ENCODE peak calls at places on chromosomes 7 and 10, in seven cellular contexts. One of them, this sample, is unnamed.

GRCh38 chr7:92768501-92769360 is 67.6 kb downstream of the CDK6 start:
- DNase-seq in neural crest cell: no peak
- DNase-seq in cardiac muscle cell: no peak
- DNase-seq in MCF 10A: peak; percentile 44
- DNase-seq in activated CD8-positive, alpha-beta T cell treated with anti-CD3 and anti-CD28 coated beads for 36 hours: peak; percentile 65
- DNase-seq in ovary: no peak
- DNase-seq in adrenal gland: peak; percentile 69
- DNase-seq in this sample: no peak

GRCh38 chr10:112421731-112422130 is 25.0 kb downstream of the ZDHHC6 start:
- DNase-seq in cardiac muscle cell: no peak
- DNase-seq in adrenal gland: no peak
- DNase-seq in neural crest cell: no peak
- DNase-seq in activated CD8-positive, alpha-beta T cell treated with anti-CD3 and anti-CD28 coated beads for 36 hours: no peak
- DNase-seq in ovary: no peak
- DNase-seq in MCF 10A: no peak
- DNase-seq in this sample: no peak

GRCh38 chr7:107327986-107328569 is 141.8 kb upstream of the GPR22 start:
- DNase-seq in neural crest cell: no peak
- DNase-seq in activated CD8-positive, alpha-beta T cell treated with anti-CD3 and anti-CD28 coated beads for 36 hours: no peak
- DNase-seq in adrenal gland: no peak
- DNase-seq in ovary: no peak
- DNase-seq in cardiac muscle cell: no peak
- DNase-seq in MCF 10A: peak; percentile 40
- DNase-seq in this sample: no peak

GRCh38 chr10:113423877-113424276 is 129.0 kb upstream of the HABP2 start:
- DNase-seq in adrenal gland: no peak
- DNase-seq in cardiac muscle cell: no peak
- DNase-seq in ovary: no peak
- DNase-seq in neural crest cell: no peak
- DNase-seq in MCF 10A: no peak
- DNase-seq in activated CD8-positive, alpha-beta T cell treated with anti-CD3 and anti-CD28 coated beads for 36 hours: no peak
- DNase-seq in this sample: no peak

GRCh38 chr7:36746347-36746746 is 22.1 kb upstream of the AOAH start:
- DNase-seq in cardiac muscle cell: peak; percentile 96
- DNase-seq in neural crest cell: no peak
- DNase-seq in activated CD8-positive, alpha-beta T cell treated with anti-CD3 and anti-CD28 coated beads for 36 hours: no peak
- DNase-seq in adrenal gland: no peak
- DNase-seq in MCF 10A: no peak
- DNase-seq in ovary: no peak
- DNase-seq in this sample: no peak

GRCh38 chr7:157637216-157637954 is 300.6 kb downstream of the DNAJB6 start:
- DNase-seq in adrenal gland: no peak
- DNase-seq in neural crest cell: no peak
- DNase-seq in cardiac muscle cell: no peak
- DNase-seq in ovary: no peak
- DNase-seq in MCF 10A: no peak
- DNase-seq in activated CD8-positive, alpha-beta T cell treated with anti-CD3 and anti-CD28 coated beads for 36 hours: no peak
- DNase-seq in this sample: no peak

GRCh38 chr10:1102392-1102791 is 46.2 kb downstream of the WDR37 start:
- DNase-seq in neural crest cell: no peak
- DNase-seq in cardiac muscle cell: no peak
- DNase-seq in ovary: no peak
- DNase-seq in activated CD8-positive, alpha-beta T cell treated with anti-CD3 and anti-CD28 coated beads for 36 hours: peak; percentile 76
- DNase-seq in MCF 10A: no peak
- DNase-seq in adrenal gland: peak; percentile 50
- DNase-seq in this sample: no peak

GRCh38 chr7:33596694-33597093 is 308.6 kb upstream of the BMPER start:
- DNase-seq in MCF 10A: no peak
- DNase-seq in ovary: no peak
- DNase-seq in activated CD8-positive, alpha-beta T cell treated with anti-CD3 and anti-CD28 coated beads for 36 hours: no peak
- DNase-seq in adrenal gland: no peak
- DNase-seq in cardiac muscle cell: peak; percentile 40
- DNase-seq in neural crest cell: no peak
- DNase-seq in this sample: no peak

GRCh38 chr10:17228081-17229015 is at the start of gene VIM:
- DNase-seq in MCF 10A: peak; percentile 97
- DNase-seq in activated CD8-positive, alpha-beta T cell treated with anti-CD3 and anti-CD28 coated beads for 36 hours: peak; percentile 95
- DNase-seq in ovary: peak; percentile 90
- DNase-seq in adrenal gland: peak; percentile 93
- DNase-seq in cardiac muscle cell: peak; percentile 96
- DNase-seq in neural crest cell: peak; percentile 71
- DNase-seq in this sample: peak; percentile 83

GRCh38 chr10:3467052-3467906 is 294.7 kb upstream of the PITRM1 start:
- DNase-seq in adrenal gland: peak; percentile 80
- DNase-seq in neural crest cell: no peak
- DNase-seq in ovary: peak; percentile 59
- DNase-seq in cardiac muscle cell: peak; percentile 97
- DNase-seq in activated CD8-positive, alpha-beta T cell treated with anti-CD3 and anti-CD28 coated beads for 36 hours: no peak
- DNase-seq in MCF 10A: peak; percentile 97
- DNase-seq in this sample: no peak

GRCh38 chr10:114429581-114430335 is 25.5 kb upstream of the AFAP1L2 start:
- DNase-seq in MCF 10A: no peak
- DNase-seq in cardiac muscle cell: no peak
- DNase-seq in activated CD8-positive, alpha-beta T cell treated with anti-CD3 and anti-CD28 coated beads for 36 hours: no peak
- DNase-seq in ovary: no peak
- DNase-seq in adrenal gland: no peak
- DNase-seq in neural crest cell: no peak
- DNase-seq in this sample: no peak

GRCh38 chr7:18064242-18064838 is 36.7 kb upstream of the PRPS1L1 start:
- DNase-seq in cardiac muscle cell: peak; percentile 39
- DNase-seq in MCF 10A: peak; percentile 49
- DNase-seq in ovary: no peak
- DNase-seq in adrenal gland: no peak
- DNase-seq in neural crest cell: peak; percentile 19
- DNase-seq in activated CD8-positive, alpha-beta T cell treated with anti-CD3 and anti-CD28 coated beads for 36 hours: peak; percentile 43
- DNase-seq in this sample: peak; percentile 69

GRCh38 chr7:26429168-26429567 is 137.5 kb downstream of the SNX10 start:
- DNase-seq in ovary: no peak
- DNase-seq in activated CD8-positive, alpha-beta T cell treated with anti-CD3 and anti-CD28 coated beads for 36 hours: no peak
- DNase-seq in neural crest cell: no peak
- DNase-seq in adrenal gland: no peak
- DNase-seq in cardiac muscle cell: no peak
- DNase-seq in MCF 10A: peak; percentile 6
- DNase-seq in this sample: no peak

GRCh38 chr10:97701438-97702064 is 12.0 kb upstream of the MARVELD1 start:
- DNase-seq in MCF 10A: peak; percentile 88
- DNase-seq in ovary: no peak
- DNase-seq in neural crest cell: peak; percentile 47
- DNase-seq in adrenal gland: peak; percentile 76
- DNase-seq in cardiac muscle cell: peak; percentile 84
- DNase-seq in activated CD8-positive, alpha-beta T cell treated with anti-CD3 and anti-CD28 coated beads for 36 hours: peak; percentile 61
- DNase-seq in this sample: peak; percentile 61

GRCh38 chr7:23100697-23101096 is 4.9 kb upstream of the KLHL7 start:
- DNase-seq in cardiac muscle cell: no peak
- DNase-seq in adrenal gland: no peak
- DNase-seq in MCF 10A: no peak
- DNase-seq in ovary: no peak
- DNase-seq in activated CD8-positive, alpha-beta T cell treated with anti-CD3 and anti-CD28 coated beads for 36 hours: no peak
- DNase-seq in neural crest cell: no peak
- DNase-seq in this sample: no peak
- TF ChIP-seq CTCF in cardiac muscle cell: no peak
- TF ChIP-seq CTCF in adrenal gland: no peak
- TF ChIP-seq CTCF in MCF 10A: no peak
- TF ChIP-seq CTCF in ovary: no peak
- TF ChIP-seq CTCF in activated CD8-positive, alpha-beta T cell treated with anti-CD3 and anti-CD28 coated beads for 36 hours: no peak
- TF ChIP-seq CTCF in neural crest cell: no peak
- TF ChIP-seq CTCF in this sample: no peak

GRCh38 chr7:122133477-122133876 is 10.6 kb downstream of the AASS start:
- DNase-seq in adrenal gland: no peak
- DNase-seq in neural crest cell: no peak
- DNase-seq in MCF 10A: no peak
- DNase-seq in ovary: no peak
- DNase-seq in activated CD8-positive, alpha-beta T cell treated with anti-CD3 and anti-CD28 coated beads for 36 hours: no peak
- DNase-seq in cardiac muscle cell: no peak
- DNase-seq in this sample: no peak
- TF ChIP-seq CTCF in adrenal gland: no peak
- TF ChIP-seq CTCF in neural crest cell: no peak
- TF ChIP-seq CTCF in MCF 10A: no peak
- TF ChIP-seq CTCF in ovary: no peak
- TF ChIP-seq CTCF in activated CD8-positive, alpha-beta T cell treated with anti-CD3 and anti-CD28 coated beads for 36 hours: no peak
- TF ChIP-seq CTCF in cardiac muscle cell: no peak
- TF ChIP-seq CTCF in this sample: no peak

GRCh38 chr7:141262101-141262819 is 188.4 kb downstream of the TMEM178B start:
- DNase-seq in MCF 10A: no peak
- DNase-seq in adrenal gland: no peak
- DNase-seq in ovary: no peak
- DNase-seq in activated CD8-positive, alpha-beta T cell treated with anti-CD3 and anti-CD28 coated beads for 36 hours: no peak
- DNase-seq in neural crest cell: peak; percentile 18
- DNase-seq in cardiac muscle cell: no peak
- DNase-seq in this sample: peak; percentile 21
- TF ChIP-seq CTCF in MCF 10A: peak; percentile 10
- TF ChIP-seq CTCF in adrenal gland: no peak
- TF ChIP-seq CTCF in ovary: no peak
- TF ChIP-seq CTCF in activated CD8-positive, alpha-beta T cell treated with anti-CD3 and anti-CD28 coated beads for 36 hours: no peak
- TF ChIP-seq CTCF in neural crest cell: peak; percentile 51
- TF ChIP-seq CTCF in cardiac muscle cell: no peak
- TF ChIP-seq CTCF in this sample: peak; percentile 23

DNA sequence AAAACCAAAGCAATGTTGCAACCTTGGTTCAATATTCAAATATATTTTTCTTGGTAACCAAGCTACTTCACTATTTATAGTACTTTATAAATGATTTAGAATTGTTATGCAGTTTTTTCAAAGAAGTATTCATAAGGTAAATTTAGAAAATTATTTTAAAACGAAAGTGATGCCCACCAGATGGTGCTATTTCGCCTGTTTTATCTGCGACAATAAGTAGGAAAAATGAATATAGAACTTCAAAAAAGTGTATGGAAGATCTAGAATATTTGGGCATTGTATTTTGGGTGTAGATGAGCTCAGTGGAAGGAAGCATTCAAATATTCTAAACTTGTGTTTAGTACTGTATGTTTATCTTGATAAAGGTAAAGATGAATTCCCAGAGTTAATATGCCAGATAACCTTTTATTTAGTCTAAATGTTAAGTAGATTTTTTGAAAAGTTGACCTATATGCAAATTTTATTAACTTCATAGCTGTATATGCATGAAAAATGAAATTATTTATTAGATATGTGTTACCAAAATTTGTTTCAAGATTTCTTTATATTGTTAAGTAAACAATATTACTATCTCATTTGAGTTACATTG is 93.2 kb downstream of the ADK start:
- DNase-seq in ovary: no peak
- DNase-seq in activated CD8-positive, alpha-beta T cell treated with anti-CD3 and anti-CD28 coated beads for 36 hours: peak; percentile 50
- DNase-seq in neural crest cell: no peak
- DNase-seq in cardiac muscle cell: peak; percentile 79
- DNase-seq in MCF 10A: peak; percentile 56
- DNase-seq in adrenal gland: no peak
- DNase-seq in this sample: no peak
- TF ChIP-seq CTCF in ovary: peak; percentile 67
- TF ChIP-seq CTCF in activated CD8-positive, alpha-beta T cell treated with anti-CD3 and anti-CD28 coated beads for 36 hours: peak; percentile 64
- TF ChIP-seq CTCF in neural crest cell: peak; percentile 78
- TF ChIP-seq CTCF in cardiac muscle cell: peak; percentile 40
- TF ChIP-seq CTCF in MCF 10A: peak; percentile 32
- TF ChIP-seq CTCF in adrenal gland: peak; percentile 44
- TF ChIP-seq CTCF in this sample: peak; percentile 83

GRCh38 chr10:71368639-71369038 is 28.1 kb upstream of the CDH23 start:
- DNase-seq in ovary: no peak
- DNase-seq in activated CD8-positive, alpha-beta T cell treated with anti-CD3 and anti-CD28 coated beads for 36 hours: no peak
- DNase-seq in neural crest cell: no peak
- DNase-seq in MCF 10A: peak; percentile 9
- DNase-seq in adrenal gland: no peak
- DNase-seq in cardiac muscle cell: no peak
- DNase-seq in this sample: no peak
- TF ChIP-seq CTCF in ovary: no peak
- TF ChIP-seq CTCF in activated CD8-positive, alpha-beta T cell treated with anti-CD3 and anti-CD28 coated beads for 36 hours: no peak
- TF ChIP-seq CTCF in neural crest cell: peak; percentile 16
- TF ChIP-seq CTCF in MCF 10A: no peak
- TF ChIP-seq CTCF in adrenal gland: no peak
- TF ChIP-seq CTCF in cardiac muscle cell: peak; percentile 4
- TF ChIP-seq CTCF in this sample: no peak

DNA sequence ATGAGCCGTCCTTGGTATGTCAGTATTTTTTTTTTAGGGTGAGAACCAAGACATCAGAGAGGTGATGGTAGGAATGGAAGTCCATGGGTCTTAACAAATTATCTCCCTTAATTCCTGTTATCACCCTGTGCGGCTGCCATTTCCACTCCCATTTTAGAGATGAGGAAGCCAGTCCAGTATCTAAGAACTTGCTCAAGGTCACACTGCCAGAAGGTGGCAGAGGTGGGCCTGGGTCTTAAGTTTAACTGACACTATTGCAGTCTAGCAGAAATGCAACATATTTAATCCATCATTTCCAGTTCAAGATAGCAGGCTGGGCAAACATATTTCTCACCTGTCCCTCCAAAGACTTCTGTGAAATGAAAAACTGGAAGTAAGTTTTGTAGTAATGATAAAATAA is 108.3 kb downstream of the GLI3 start:
- DNase-seq in cardiac muscle cell: peak; percentile 38
- DNase-seq in neural crest cell: no peak
- DNase-seq in MCF 10A: peak; percentile 33
- DNase-seq in activated CD8-positive, alpha-beta T cell treated with anti-CD3 and anti-CD28 coated beads for 36 hours: peak; percentile 15
- DNase-seq in adrenal gland: no peak
- DNase-seq in ovary: no peak
- DNase-seq in this sample: peak; percentile 22
- TF ChIP-seq CTCF in cardiac muscle cell: peak; percentile 26
- TF ChIP-seq CTCF in neural crest cell: peak; percentile 36
- TF ChIP-seq CTCF in MCF 10A: peak; percentile 27
- TF ChIP-seq CTCF in activated CD8-positive, alpha-beta T cell treated with anti-CD3 and anti-CD28 coated beads for 36 hours: no peak
- TF ChIP-seq CTCF in adrenal gland: no peak
- TF ChIP-seq CTCF in ovary: no peak
- TF ChIP-seq CTCF in this sample: no peak

DNA sequence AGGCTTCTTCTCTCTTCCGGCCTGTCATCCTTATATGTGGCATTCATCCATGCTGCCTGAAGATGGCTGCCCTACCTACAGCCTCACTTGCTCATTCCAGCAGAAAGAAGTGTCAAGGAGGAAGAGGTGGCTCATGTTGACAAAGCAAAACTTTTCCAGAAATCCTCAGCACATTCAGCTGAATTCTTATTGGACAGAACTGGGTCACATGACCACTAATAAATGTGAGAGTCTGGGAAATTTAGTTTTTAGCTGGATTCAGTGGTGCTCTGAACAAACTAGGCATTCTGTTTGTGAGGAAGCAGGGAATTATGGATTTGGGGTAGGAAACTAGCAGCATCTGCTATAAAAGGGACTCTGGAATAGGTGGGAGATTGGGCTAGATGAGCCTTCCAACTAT is 58.6 kb downstream of the CHN2 start:
- DNase-seq in neural crest cell: no peak
- DNase-seq in activated CD8-positive, alpha-beta T cell treated with anti-CD3 and anti-CD28 coated beads for 36 hours: no peak
- DNase-seq in MCF 10A: no peak
- DNase-seq in cardiac muscle cell: no peak
- DNase-seq in adrenal gland: no peak
- DNase-seq in ovary: no peak
- DNase-seq in this sample: no peak
- TF ChIP-seq CTCF in neural crest cell: no peak
- TF ChIP-seq CTCF in activated CD8-positive, alpha-beta T cell treated with anti-CD3 and anti-CD28 coated beads for 36 hours: no peak
- TF ChIP-seq CTCF in MCF 10A: no peak
- TF ChIP-seq CTCF in cardiac muscle cell: no peak
- TF ChIP-seq CTCF in adrenal gland: no peak
- TF ChIP-seq CTCF in ovary: no peak
- TF ChIP-seq CTCF in this sample: no peak

GRCh38 chr7:40763319-40764287 is 628.8 kb downstream of the SUGCT start:
- DNase-seq in cardiac muscle cell: peak; percentile 53
- DNase-seq in adrenal gland: no peak
- DNase-seq in neural crest cell: no peak
- DNase-seq in activated CD8-positive, alpha-beta T cell treated with anti-CD3 and anti-CD28 coated beads for 36 hours: no peak
- DNase-seq in ovary: no peak
- DNase-seq in MCF 10A: peak; percentile 8
- DNase-seq in this sample: no peak
- TF ChIP-seq CTCF in cardiac muscle cell: peak; percentile 28
- TF ChIP-seq CTCF in adrenal gland: no peak
- TF ChIP-seq CTCF in neural crest cell: no peak
- TF ChIP-seq CTCF in activated CD8-positive, alpha-beta T cell treated with anti-CD3 and anti-CD28 coated beads for 36 hours: no peak
- TF ChIP-seq CTCF in ovary: no peak
- TF ChIP-seq CTCF in MCF 10A: peak; percentile 9
- TF ChIP-seq CTCF in this sample: no peak